ENCODE peak calls at places on chromosomes 1 and 21, in four cellular contexts. L, U, K and M are unnamed samples.
A peak's percentile ranks its signal among the peaks of the same experiment; 100 is the strongest.

GRCh38 chr1:68624233-68624632 is 127.4 kb upstream of the DEPDC1 start:
- DNase-seq in K (no peak), L (no peak), U (no peak), M (peak; percentile 84)

GRCh38 chr1:35544976-35545375 is 12.2 kb downstream of the KIAA0319L start:
- DNase-seq in U (peak; percentile 49), L (peak; percentile 45), K (peak; percentile 55), M (peak; percentile 62)

GRCh38 chr1:36955016-36955415 is 79.3 kb downstream of the GRIK3 start:
- DNase-seq in L (no peak), U (no peak), K (no peak), M (no peak)

GRCh38 chr1:85806236-85806965 is 98.2 kb upstream of the ZNHIT6 start:
- DNase-seq in K (no peak), L (no peak), U (no peak), M (no peak)

GRCh38 chr21:27190601-27191000 is 223.7 kb upstream of the ADAMTS5 start:
- DNase-seq in L (no peak), K (no peak), U (no peak), M (peak; percentile 50)

GRCh38 chr1:108503062-108503740 is 53.1 kb downstream of the NBPF6 start:
- DNase-seq in L (peak; percentile 2), K (no peak), U (no peak), M (peak; percentile 76)

GRCh38 chr1:216119600-216119999 is 303.6 kb downstream of the USH2A start:
- DNase-seq in U (no peak), K (no peak), L (peak; percentile 36), M (peak; percentile 50)

GRCh38 chr1:168752171-168752570 is 23.2 kb upstream of the DPT start:
- DNase-seq in L (no peak), K (no peak), U (no peak), M (no peak)